ENCODE peak calls at places on chromosomes 2 and 18, in seven cellular contexts. G, Z, W, Q, Y, D and S are unnamed samples.

GRCh38 chr2:158043181-158043948 is 58.3 kb upstream of the UPP2 start:
- DNase-seq in G (no peak), Z (no peak), W (no peak), Q (no peak), Y (no peak), D (no peak), S (no peak)

GRCh38 chr18:27605107-27605834 is 420.2 kb upstream of the CHST9 start:
- DNase-seq in G (peak; percentile 87), Z (peak; percentile 65), W (no peak), Q (peak; percentile 5), Y (no peak), D (no peak), S (no peak)

GRCh38 chr2:165610591-165611029 is 141.1 kb downstream of the CSRNP3 start:
- DNase-seq in G (no peak), Z (no peak), W (no peak), Q (no peak), Y (no peak), D (no peak), S (no peak)

GRCh38 chr2:153479527-153479926 is 965 bp upstream of the RPRM start:
- DNase-seq in G (no peak), Z (peak; percentile 70), W (no peak), Q (no peak), Y (no peak), D (no peak), S (no peak)

GRCh38 chr2:37318401-37318800 is 6.2 kb downstream of the PRKD3 start:
- DNase-seq in G (peak; percentile 70), Z (peak; percentile 55), W (no peak), Q (no peak), Y (no peak), D (no peak), S (peak; percentile 53)

GRCh38 chr2:144320491-144320890 is 199.4 kb downstream of the ZEB2 start:
- DNase-seq in G (peak; percentile 49), Z (peak; percentile 63), W (peak; percentile 81), Q (peak; percentile 40), Y (no peak), D (no peak), S (no peak)

GRCh38 chr18:77765468-77765867 is 515.8 kb downstream of the GALR1 start:
- DNase-seq in G (no peak), Z (peak; percentile 6), W (no peak), Q (no peak), Y (peak; percentile 33), D (no peak), S (no peak)

GRCh38 chr2:241125626-241126025 is 23.5 kb upstream of the MTERF4 start:
- DNase-seq in G (no peak), Z (no peak), W (peak; percentile 64), Q (no peak), Y (no peak), D (no peak), S (no peak)

GRCh38 chr2:131682122-131682944 is 154.6 kb downstream of the CCDC74A start:
- DNase-seq in G (peak; percentile 90), Z (peak; percentile 84), W (peak; percentile 90), Q (peak; percentile 80), Y (peak; percentile 62), D (no peak), S (no peak)

GRCh38 chr2:222594679-222595078 is 61.2 kb downstream of the FARSB start:
- DNase-seq in G (peak; percentile 66), Z (peak; percentile 78), W (no peak), Q (no peak), Y (no peak), D (no peak), S (no peak)

GRCh38 chr2:70942396-70942795 is 6.7 kb downstream of the ATP6V1B1 start:
- DNase-seq in G (no peak), Z (no peak), W (peak; percentile 1), Q (no peak), Y (no peak), D (no peak), S (no peak)

GRCh38 chr18:37778417-37779165 is 213.0 kb upstream of the CELF4 start:
- DNase-seq in G (peak; percentile 57), Z (peak; percentile 10), W (no peak), Q (no peak), Y (peak; percentile 17), D (no peak), S (no peak)

GRCh38 chr2:118014492-118014824 is 588 bp upstream of the CCDC93 start:
- DNase-seq in G (no peak), Z (no peak), W (peak; percentile 64), Q (no peak), Y (no peak), D (no peak), S (no peak)

GRCh38 chr2:75389271-75389670 is 171.5 kb downstream of the EVA1A start:
- DNase-seq in G (no peak), Z (no peak), W (no peak), Q (no peak), Y (no peak), D (no peak), S (no peak)

GRCh38 chr18:7755753-7756475 is 188.8 kb downstream of the PTPRM start:
- DNase-seq in G (peak; percentile 76), Z (peak; percentile 41), W (no peak), Q (no peak), Y (no peak), D (no peak), S (no peak)

GRCh38 chr2:158460632-158461297 is 4.0 kb downstream of the PKP4 start:
- DNase-seq in G (peak; percentile 36), Z (no peak), W (no peak), Q (no peak), Y (no peak), D (no peak), S (no peak)

GRCh38 chr2:142339261-142339660 is 208.4 kb upstream of the LRP1B start:
- DNase-seq in G (no peak), Z (no peak), W (no peak), Q (no peak), Y (no peak), D (no peak), S (no peak)

GRCh38 chr2:108548221-108549003 is 14.1 kb downstream of the LIMS1 start:
- DNase-seq in G (peak; percentile 81), Z (peak; percentile 42), W (no peak), Q (no peak), Y (no peak), D (no peak), S (no peak)

GRCh38 chr2:230762317-230762896 is 49.8 kb downstream of the CAB39 start:
- DNase-seq in G (peak; percentile 27), Z (no peak), W (peak; percentile 69), Q (peak; percentile 12), Y (no peak), D (no peak), S (no peak)

GRCh38 chr2:231933916-231934401 is 7.8 kb upstream of the NPPC start:
- DNase-seq in G (no peak), Z (peak; percentile 46), W (no peak), Q (no peak), Y (no peak), D (no peak), S (no peak)